ENCODE peak calls at places on chromosomes 13 and 19, in nine cellular contexts. J, K, L, B, T, W, V, Q and P are unnamed samples.

GRCh38 chr13:25384747-25385270 is 13.0 kb downstream of the ATP8A2 start:
- DNase-seq in J (no peak), K (no peak), L (no peak), B (no peak), T (no peak), W (no peak), V (no peak), Q (no peak), P (no peak)

GRCh38 chr13:46354143-46355087 is 32.6 kb downstream of the RUBCNL start:
- DNase-seq in J (peak), K (peak), L (no peak), B (no peak), T (no peak), W (no peak), V (peak), Q (no peak), P (no peak)

GRCh38 chr13:93244918-93245280 is 18.3 kb downstream of the GPC6 start:
- DNase-seq in J (no peak), K (no peak), L (no peak), B (no peak), T (no peak), W (no peak), V (peak), Q (no peak), P (no peak)

GRCh38 chr19:35211545-35212230 is 16.9 kb downstream of the FAM187B start:
- DNase-seq in J (no peak), K (no peak), L (peak), B (peak), T (no peak), W (no peak), V (no peak), Q (peak), P (no peak)

GRCh38 chr19:8127311-8127710 is 22.1 kb downstream of the FBN3 start:
- DNase-seq in J (no peak), K (no peak), L (no peak), B (no peak), T (no peak), W (no peak), V (no peak), Q (no peak), P (no peak)

GRCh38 chr19:55273978-55274707 is 5.8 kb downstream of the HSPBP1 start:
- DNase-seq in J (no peak), K (no peak), L (no peak), B (no peak), T (no peak), W (no peak), V (no peak), Q (no peak), P (no peak)

GRCh38 chr19:20371911-20372310 is 193.7 kb downstream of the ZNF737 start:
- DNase-seq in J (no peak), K (no peak), L (no peak), B (no peak), T (no peak), W (no peak), V (no peak), Q (no peak), P (no peak)

GRCh38 chr19:1037553-1038115 is 2.3 kb upstream of the ABCA7 start:
- DNase-seq in J (no peak), K (no peak), L (no peak), B (no peak), T (no peak), W (no peak), V (no peak), Q (no peak), P (no peak)

GRCh38 chr13:35994131-35994966 is 136.8 kb downstream of the DCLK1 start:
- DNase-seq in J (peak), K (peak), L (peak), B (peak), T (peak), W (no peak), V (peak), Q (no peak), P (no peak)

GRCh38 chr13:63377986-63378385 is 1962.3 kb upstream of the PCDH20 start:
- DNase-seq in J (no peak), K (no peak), L (no peak), B (no peak), T (no peak), W (no peak), V (no peak), Q (no peak), P (no peak)

GRCh38 chr13:53782400-53783030 is 753.9 kb downstream of the OLFM4 start:
- DNase-seq in J (peak), K (peak), L (no peak), B (peak), T (peak), W (peak), V (peak), Q (no peak), P (no peak)

GRCh38 chr19:2556221-2557092 is 80.5 kb downstream of the GADD45B start:
- DNase-seq in J (no peak), K (no peak), L (no peak), B (no peak), T (no peak), W (no peak), V (no peak), Q (no peak), P (no peak)

GRCh38 chr13:24491853-24492252 is 20.7 kb downstream of the PARP4 start:
- DNase-seq in J (no peak), K (no peak), L (no peak), B (no peak), T (no peak), W (no peak), V (no peak), Q (no peak), P (no peak)

GRCh38 chr19:29964171-29964570 is 22.1 kb downstream of the URI1 start:
- DNase-seq in J (no peak), K (no peak), L (no peak), B (no peak), T (peak), W (no peak), V (no peak), Q (no peak), P (no peak)

GRCh38 chr19:50215820-50216219 is 12.4 kb downstream of the MYH14 start:
- DNase-seq in J (no peak), K (no peak), L (no peak), B (no peak), T (no peak), W (no peak), V (no peak), Q (no peak), P (no peak)

GRCh38 chr13:67140006-67140405 is 90.1 kb downstream of the PCDH9 start:
- DNase-seq in J (no peak), K (no peak), L (no peak), B (no peak), T (no peak), W (no peak), V (no peak), Q (no peak), P (no peak)

GRCh38 chr13:98416408-98416807 is 160.5 kb downstream of the STK24 start:
- DNase-seq in J (peak), K (peak), L (no peak), B (no peak), T (no peak), W (no peak), V (no peak), Q (no peak), P (no peak)

GRCh38 chr13:86974251-86974994 is 696.7 kb upstream of the SLITRK5 start:
- DNase-seq in J (no peak), K (no peak), L (no peak), B (no peak), T (no peak), W (no peak), V (no peak), Q (no peak), P (no peak)

GRCh38 chr13:111228262-111229144 is 91.9 kb upstream of the TEX29 start:
- DNase-seq in J (no peak), K (no peak), L (no peak), B (no peak), T (no peak), W (no peak), V (no peak), Q (no peak), P (no peak)

GRCh38 chr13:98435356-98435755 is 141.6 kb downstream of the STK24 start:
- DNase-seq in J (no peak), K (no peak), L (no peak), B (no peak), T (no peak), W (no peak), V (no peak), Q (no peak), P (no peak)

GRCh38 chr19:2561895-2562294 is 86.0 kb downstream of the GADD45B start:
- DNase-seq in J (no peak), K (no peak), L (no peak), B (no peak), T (no peak), W (no peak), V (no peak), Q (peak), P (no peak)

GRCh38 chr13:41788552-41788951 is 172.4 kb downstream of the VWA8 start:
- DNase-seq in J (no peak), K (peak), L (no peak), B (no peak), T (no peak), W (no peak), V (no peak), Q (no peak), P (no peak)

GRCh38 chr13:101127741-101128353 is 288.5 kb downstream of the NALCN start:
- DNase-seq in J (peak), K (no peak), L (no peak), B (no peak), T (peak), W (peak), V (peak), Q (no peak), P (no peak)

GRCh38 chr13:57633141-57633949 is 1.8 kb downstream of the PCDH17 start:
- DNase-seq in J (no peak), K (no peak), L (peak), B (peak), T (no peak), W (peak), V (peak), Q (no peak), P (peak)

GRCh38 chr13:43359536-43359935 is 336.1 kb downstream of the DNAJC15 start:
- DNase-seq in J (no peak), K (no peak), L (no peak), B (no peak), T (no peak), W (no peak), V (no peak), Q (no peak), P (no peak)

GRCh38 chr13:92991687-92992086 is 234.9 kb upstream of the GPC6 start:
- DNase-seq in J (no peak), K (no peak), L (no peak), B (no peak), T (no peak), W (no peak), V (no peak), Q (no peak), P (no peak)

GRCh38 chr13:76027131-76027530 is 391.0 kb downstream of the LMO7 start:
- DNase-seq in J (no peak), K (no peak), L (no peak), B (no peak), T (no peak), W (peak), V (no peak), Q (no peak), P (no peak)

GRCh38 chr13:112174476-112175110 is 107.6 kb downstream of the SOX1 start:
- DNase-seq in J (no peak), K (no peak), L (no peak), B (no peak), T (no peak), W (no peak), V (no peak), Q (no peak), P (no peak)

GRCh38 chr19:5436101-5436947 is 18.9 kb upstream of the ZNRF4 start:
- DNase-seq in J (peak), K (no peak), L (no peak), B (peak), T (peak), W (peak), V (peak), Q (no peak), P (peak)

GRCh38 chr19:21328402-21328801 is 808 bp downstream of the ZNF708 start:
- DNase-seq in J (no peak), K (no peak), L (no peak), B (no peak), T (peak), W (peak), V (no peak), Q (no peak), P (no peak)

GRCh38 chr13:41995946-41996345 is 35.0 kb upstream of the VWA8 start:
- DNase-seq in J (peak), K (no peak), L (no peak), B (no peak), T (no peak), W (no peak), V (peak), Q (no peak), P (no peak)

GRCh38 chr19:44447864-44448674 is at the start of gene ZNF229:
- DNase-seq in J (peak), K (peak), L (peak), B (peak), T (peak), W (peak), V (peak), Q (peak), P (peak)

GRCh38 chr13:34469212-34469983 is 472.7 kb upstream of the NBEA start:
- DNase-seq in J (peak), K (peak), L (no peak), B (no peak), T (no peak), W (no peak), V (no peak), Q (no peak), P (no peak)

GRCh38 chr19:639251-640155 is at the start of gene FGF22:
- DNase-seq in J (peak), K (no peak), L (peak), B (peak), T (peak), W (peak), V (peak), Q (peak), P (peak)

GRCh38 chr13:92769064-92769463 is 457.5 kb upstream of the GPC6 start:
- DNase-seq in J (no peak), K (no peak), L (no peak), B (no peak), T (peak), W (no peak), V (no peak), Q (no peak), P (no peak)

GRCh38 chr19:46603195-46603637 is 2.1 kb downstream of the CALM3 start:
- DNase-seq in J (no peak), K (no peak), L (no peak), B (no peak), T (no peak), W (no peak), V (no peak), Q (no peak), P (no peak)

GRCh38 chr13:110226051-110226562 is 80.8 kb downstream of the COL4A1 start:
- DNase-seq in J (no peak), K (no peak), L (no peak), B (no peak), T (no peak), W (no peak), V (no peak), Q (no peak), P (no peak)

GRCh38 chr13:86601351-86601750 is 802.1 kb upstream of the SLITRK6 start:
- DNase-seq in J (peak), K (no peak), L (no peak), B (no peak), T (no peak), W (no peak), V (peak), Q (no peak), P (no peak)

GRCh38 chr19:31784631-31785237 is 435.5 kb upstream of the TSHZ3 start:
- DNase-seq in J (no peak), K (no peak), L (no peak), B (no peak), T (no peak), W (peak), V (no peak), Q (no peak), P (no peak)

DNA sequence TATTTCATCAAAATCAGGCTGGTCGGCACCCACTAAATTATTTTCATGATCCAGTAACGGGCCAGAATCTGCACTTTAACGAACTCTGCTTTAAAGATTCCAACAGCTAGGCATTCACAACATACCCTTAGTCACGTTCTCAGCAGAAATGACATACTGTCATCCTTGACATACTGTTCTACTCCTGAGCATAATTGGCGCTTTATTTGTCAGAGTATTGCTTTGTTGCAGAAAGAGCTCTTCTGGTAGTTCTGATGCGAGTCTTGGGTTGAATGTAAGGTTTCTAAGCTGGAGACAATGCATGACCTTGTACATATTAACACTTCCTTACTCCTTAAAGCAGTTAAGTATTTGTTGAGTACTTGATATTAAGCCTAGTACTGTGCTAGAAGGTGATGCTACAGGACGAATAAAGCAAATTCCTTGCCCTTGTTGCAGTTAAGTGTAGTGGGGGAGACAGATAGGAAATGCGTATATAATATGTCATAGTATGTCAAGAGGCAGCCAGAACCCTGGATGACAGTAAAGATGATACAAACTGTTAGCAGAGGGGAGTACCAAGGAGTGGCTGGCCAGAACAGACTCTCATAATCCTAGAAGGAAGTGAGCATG is 32.2 kb downstream of the FRY start:
- DNase-seq in J (no peak), K (no peak), L (no peak), B (no peak), T (no peak), W (no peak), V (no peak), Q (no peak), P (no peak)
- H3K27ac ChIP-seq in J (no peak), K (no peak), L (no peak), B (no peak), T (no peak), W (no peak), V (no peak), Q (no peak), P (no peak)

GRCh38 chr19:38711726-38712153 is 32.5 kb downstream of the CAPN12 start:
- DNase-seq in J (no peak), K (no peak), L (no peak), B (peak), T (no peak), W (no peak), V (peak), Q (no peak), P (no peak)

GRCh38 chr19:38709671-38710415 is 34.4 kb downstream of the CAPN12 start:
- DNase-seq in J (no peak), K (no peak), L (no peak), B (no peak), T (no peak), W (no peak), V (no peak), Q (no peak), P (no peak)

GRCh38 chr19:38710416-38710702 is 33.9 kb downstream of the CAPN12 start:
- DNase-seq in J (no peak), K (no peak), L (no peak), B (no peak), T (no peak), W (no peak), V (no peak), Q (no peak), P (no peak)

GRCh38 chr19:38712161-38712748 is 32.0 kb downstream of the CAPN12 start:
- DNase-seq in J (no peak), K (no peak), L (no peak), B (no peak), T (no peak), W (no peak), V (no peak), Q (no peak), P (no peak)

DNA sequence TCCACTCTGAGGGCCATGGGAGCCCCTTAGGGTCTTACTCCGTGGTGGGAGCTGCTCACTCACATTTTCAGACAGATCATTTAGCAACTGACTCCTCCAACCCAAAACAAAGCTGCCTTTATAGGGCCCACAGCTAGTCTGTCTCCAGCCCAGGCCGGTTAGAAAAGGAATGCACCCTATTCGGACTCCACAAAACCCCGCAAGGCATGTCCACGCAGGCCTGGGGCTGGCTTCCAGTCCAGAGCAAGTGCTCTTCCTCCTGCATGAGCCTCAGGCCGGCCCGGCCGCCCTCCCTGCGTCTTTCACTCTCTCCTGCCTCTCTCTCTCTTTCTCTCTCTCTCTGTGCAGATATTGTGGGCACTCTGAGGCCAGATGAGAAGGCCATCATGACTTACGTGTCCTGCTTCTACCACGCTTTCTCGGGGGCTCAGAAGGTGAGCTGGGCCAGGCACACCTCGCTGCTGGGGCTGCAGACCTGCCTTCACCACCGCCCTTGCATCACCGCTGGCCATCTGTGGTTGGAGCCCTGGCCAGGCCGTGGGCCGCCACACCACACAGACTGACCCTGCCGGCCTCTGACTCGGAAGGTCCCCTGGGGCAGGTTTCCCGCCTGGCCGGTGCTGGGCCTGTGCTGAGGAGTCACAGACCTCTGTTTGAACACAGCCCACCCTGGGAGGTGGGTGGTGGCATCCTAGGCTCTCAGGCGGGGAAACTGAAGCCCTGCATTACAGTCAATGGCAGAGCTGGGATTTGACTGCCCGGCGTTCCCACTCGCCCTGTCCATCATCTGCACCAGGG is 33.1 kb downstream of the CAPN12 start:
- DNase-seq in J (no peak), K (no peak), L (no peak), B (no peak), T (no peak), W (no peak), V (peak), Q (no peak), P (no peak)
- H3K27ac ChIP-seq in J (no peak), K (no peak), L (peak), B (peak), T (no peak), W (no peak), V (peak), Q (no peak), P (peak)

GRCh38 chr19:41872384-41872774 is 4.7 kb upstream of the CD79A start:
- DNase-seq in J (no peak), K (no peak), L (no peak), B (no peak), T (no peak), W (no peak), V (no peak), Q (no peak), P (no peak)

GRCh38 chr19:41870401-41870873 is 6.6 kb upstream of the CD79A start:
- DNase-seq in J (peak), K (no peak), L (no peak), B (no peak), T (peak), W (no peak), V (peak), Q (no peak), P (no peak)

GRCh38 chr19:41871573-41872383 is 5.3 kb upstream of the CD79A start:
- DNase-seq in J (no peak), K (no peak), L (no peak), B (no peak), T (no peak), W (no peak), V (no peak), Q (peak), P (no peak)

GRCh38 chr19:41869374-41869955 is 7.6 kb upstream of the CD79A start:
- DNase-seq in J (no peak), K (no peak), L (no peak), B (no peak), T (no peak), W (no peak), V (no peak), Q (no peak), P (no peak)

GRCh38 chr19:41872775-41873647 is 4.1 kb upstream of the CD79A start:
- DNase-seq in J (peak), K (no peak), L (no peak), B (peak), T (peak), W (peak), V (peak), Q (peak), P (no peak)
- H3K27ac ChIP-seq in J (no peak), K (no peak), L (no peak), B (no peak), T (peak), W (no peak), V (no peak), Q (no peak), P (no peak)

GRCh38 chr19:10751109-10751972 is 33.5 kb downstream of the DNM2 start:
- DNase-seq in J (no peak), K (no peak), L (no peak), B (peak), T (no peak), W (no peak), V (no peak), Q (no peak), P (no peak)
- H3K27ac ChIP-seq in J (no peak), K (no peak), L (peak), B (peak), T (no peak), W (no peak), V (no peak), Q (peak), P (peak)

DNA sequence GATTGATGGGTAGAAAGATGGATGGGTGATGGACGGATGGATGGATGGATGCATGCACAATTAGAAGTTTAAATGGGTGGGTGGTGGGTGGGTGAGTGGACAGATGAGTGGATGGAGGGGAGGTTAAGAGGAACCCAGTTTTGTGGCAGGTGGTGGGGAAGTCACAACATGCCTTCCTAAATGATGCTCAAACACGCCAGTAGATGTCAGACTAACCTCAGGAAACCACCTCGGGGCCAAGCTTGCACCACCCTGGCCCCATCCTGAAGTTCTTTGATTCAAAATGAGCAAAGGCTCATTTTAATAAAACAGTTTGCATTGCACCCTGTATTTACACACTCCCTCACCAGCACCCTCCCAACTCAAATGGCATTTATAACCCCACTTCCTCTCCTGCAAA is 91.3 kb upstream of the CACNA1A start:
- DNase-seq in J (peak), K (no peak), L (peak), B (peak), T (peak), W (peak), V (peak), Q (peak), P (peak)
- H3K27ac ChIP-seq in J (no peak), K (no peak), L (no peak), B (no peak), T (no peak), W (no peak), V (no peak), Q (no peak), P (no peak)